ENCODE peak calls at places on chromosomes 5 and 9, in five cellular contexts. One of them, this sample, is unnamed.

GRCh38 chr9:16322849-16323248 is 547.6 kb downstream of the BNC2 start:
- DNase-seq in cardiac fibroblast: no peak
- DNase-seq in esophagus squamous epithelium: no peak
- DNase-seq in NB4: no peak
- DNase-seq in Panc1: no peak
- DNase-seq in this sample: no peak

GRCh38 chr5:170522211-170523128 is 18.6 kb downstream of the KCNIP1 start:
- DNase-seq in NB4: no peak
- DNase-seq in cardiac fibroblast: peak; percentile 30
- DNase-seq in esophagus squamous epithelium: no peak
- DNase-seq in Panc1: no peak
- DNase-seq in this sample: no peak

GRCh38 chr5:163790497-163790896 is 285.1 kb downstream of the MAT2B start:
- DNase-seq in cardiac fibroblast: peak; percentile 43
- DNase-seq in NB4: no peak
- DNase-seq in Panc1: no peak
- DNase-seq in esophagus squamous epithelium: no peak
- DNase-seq in this sample: no peak

GRCh38 chr9:121707477-121708424 is 56.3 kb downstream of the DAB2IP start:
- DNase-seq in esophagus squamous epithelium: no peak
- DNase-seq in Panc1: no peak
- DNase-seq in NB4: no peak
- DNase-seq in cardiac fibroblast: no peak
- DNase-seq in this sample: no peak

GRCh38 chr5:32712463-32713395 is 1.6 kb downstream of the NPR3 start:
- DNase-seq in NB4: no peak
- DNase-seq in esophagus squamous epithelium: no peak
- DNase-seq in Panc1: no peak
- DNase-seq in cardiac fibroblast: peak; percentile 43
- DNase-seq in this sample: no peak

GRCh38 chr5:173598686-173599085 is 17.8 kb downstream of the BOD1 start:
- DNase-seq in esophagus squamous epithelium: no peak
- DNase-seq in NB4: no peak
- DNase-seq in cardiac fibroblast: no peak
- DNase-seq in Panc1: no peak
- DNase-seq in this sample: no peak

GRCh38 chr5:177495243-177496060 is 2.0 kb downstream of the PDLIM7 start:
- DNase-seq in esophagus squamous epithelium: no peak
- DNase-seq in NB4: peak; percentile 70
- DNase-seq in cardiac fibroblast: peak; percentile 95
- DNase-seq in Panc1: no peak
- DNase-seq in this sample: peak; percentile 34

GRCh38 chr5:126984632-126985031 is 45.7 kb downstream of the MARCHF3 start:
- DNase-seq in NB4: no peak
- DNase-seq in esophagus squamous epithelium: no peak
- DNase-seq in cardiac fibroblast: no peak
- DNase-seq in Panc1: no peak
- DNase-seq in this sample: no peak

GRCh38 chr5:43386960-43387362 is 25.2 kb downstream of the CCL28 start:
- DNase-seq in esophagus squamous epithelium: no peak
- DNase-seq in NB4: no peak
- DNase-seq in cardiac fibroblast: peak; percentile 31
- DNase-seq in Panc1: no peak
- DNase-seq in this sample: no peak

GRCh38 chr9:81559197-81559596 is 130.2 kb downstream of the TLE1 start:
- DNase-seq in cardiac fibroblast: no peak
- DNase-seq in NB4: no peak
- DNase-seq in Panc1: no peak
- DNase-seq in esophagus squamous epithelium: no peak
- DNase-seq in this sample: no peak

GRCh38 chr9:126708178-126708577 is 94.5 kb downstream of the LMX1B start:
- DNase-seq in NB4: peak; percentile 0
- DNase-seq in Panc1: no peak
- DNase-seq in esophagus squamous epithelium: no peak
- DNase-seq in cardiac fibroblast: no peak
- DNase-seq in this sample: no peak

GRCh38 chr9:19464764-19465570 is 56.2 kb downstream of the ACER2 start:
- DNase-seq in esophagus squamous epithelium: peak; percentile 10
- DNase-seq in NB4: peak; percentile 80
- DNase-seq in cardiac fibroblast: peak; percentile 78
- DNase-seq in Panc1: no peak
- DNase-seq in this sample: peak; percentile 81

GRCh38 chr9:77386187-77386586 is 208.9 kb downstream of the VPS13A start:
- DNase-seq in cardiac fibroblast: peak; percentile 54
- DNase-seq in NB4: no peak
- DNase-seq in esophagus squamous epithelium: no peak
- DNase-seq in Panc1: no peak
- DNase-seq in this sample: no peak

GRCh38 chr9:69412741-69413150 is 87.7 kb downstream of the ENTREP1 start:
- DNase-seq in cardiac fibroblast: peak; percentile 74
- DNase-seq in esophagus squamous epithelium: no peak
- DNase-seq in NB4: peak; percentile 6
- DNase-seq in Panc1: no peak
- DNase-seq in this sample: peak; percentile 82

GRCh38 chr5:171762016-171762415 is 23.6 kb upstream of the SMIM23 start:
- DNase-seq in Panc1: no peak
- DNase-seq in cardiac fibroblast: no peak
- DNase-seq in NB4: no peak
- DNase-seq in esophagus squamous epithelium: no peak
- DNase-seq in this sample: no peak

GRCh38 chr5:81629986-81630385 is 120.9 kb downstream of the SSBP2 start:
- DNase-seq in NB4: no peak
- DNase-seq in esophagus squamous epithelium: no peak
- DNase-seq in Panc1: no peak
- DNase-seq in cardiac fibroblast: no peak
- DNase-seq in this sample: no peak

GRCh38 chr5:6504677-6505414 is 56.2 kb downstream of the UBE2QL1 start:
- DNase-seq in esophagus squamous epithelium: no peak
- DNase-seq in cardiac fibroblast: no peak
- DNase-seq in NB4: peak; percentile 20
- DNase-seq in Panc1: no peak
- DNase-seq in this sample: no peak

GRCh38 chr5:90696148-90696547 is 137.6 kb downstream of the ADGRV1 start:
- DNase-seq in cardiac fibroblast: no peak
- DNase-seq in esophagus squamous epithelium: no peak
- DNase-seq in NB4: peak; percentile 4
- DNase-seq in Panc1: no peak
- DNase-seq in this sample: no peak

GRCh38 chr9:385818-386398 is 171.2 kb downstream of the DOCK8 start:
- DNase-seq in NB4: peak; percentile 78
- DNase-seq in cardiac fibroblast: peak; percentile 65
- DNase-seq in Panc1: peak; percentile 15
- DNase-seq in esophagus squamous epithelium: no peak
- DNase-seq in this sample: peak; percentile 78

GRCh38 chr9:124267271-124267807 is 9.6 kb downstream of the NEK6 start:
- DNase-seq in esophagus squamous epithelium: no peak
- DNase-seq in Panc1: no peak
- DNase-seq in cardiac fibroblast: peak; percentile 89
- DNase-seq in NB4: peak; percentile 91
- DNase-seq in this sample: no peak

GRCh38 chr5:102742215-102742614 is 12.9 kb upstream of the PAM start:
- DNase-seq in NB4: no peak
- DNase-seq in esophagus squamous epithelium: no peak
- DNase-seq in Panc1: no peak
- DNase-seq in cardiac fibroblast: no peak
- DNase-seq in this sample: no peak

GRCh38 chr5:76283670-76284069 is 119.4 kb upstream of the IQGAP2 start:
- DNase-seq in Panc1: no peak
- DNase-seq in cardiac fibroblast: no peak
- DNase-seq in esophagus squamous epithelium: no peak
- DNase-seq in NB4: no peak
- DNase-seq in this sample: no peak

GRCh38 chr5:73488806-73489205 is 9.4 kb upstream of the BTF3 start:
- DNase-seq in cardiac fibroblast: no peak
- DNase-seq in esophagus squamous epithelium: no peak
- DNase-seq in Panc1: no peak
- DNase-seq in NB4: no peak
- DNase-seq in this sample: no peak

GRCh38 chr5:73486119-73486899 is 11.9 kb upstream of the BTF3 start:
- DNase-seq in NB4: no peak
- DNase-seq in cardiac fibroblast: no peak
- DNase-seq in esophagus squamous epithelium: no peak
- DNase-seq in Panc1: no peak
- DNase-seq in this sample: no peak

GRCh38 chr5:73490088-73490487 is 8.2 kb upstream of the BTF3 start:
- DNase-seq in Panc1: no peak
- DNase-seq in esophagus squamous epithelium: no peak
- DNase-seq in NB4: no peak
- DNase-seq in cardiac fibroblast: no peak
- DNase-seq in this sample: no peak

GRCh38 chr5:73485715-73486114 is 12.5 kb upstream of the BTF3 start:
- DNase-seq in NB4: no peak
- DNase-seq in esophagus squamous epithelium: no peak
- DNase-seq in cardiac fibroblast: peak; percentile 7
- DNase-seq in Panc1: no peak
- DNase-seq in this sample: no peak

DNA sequence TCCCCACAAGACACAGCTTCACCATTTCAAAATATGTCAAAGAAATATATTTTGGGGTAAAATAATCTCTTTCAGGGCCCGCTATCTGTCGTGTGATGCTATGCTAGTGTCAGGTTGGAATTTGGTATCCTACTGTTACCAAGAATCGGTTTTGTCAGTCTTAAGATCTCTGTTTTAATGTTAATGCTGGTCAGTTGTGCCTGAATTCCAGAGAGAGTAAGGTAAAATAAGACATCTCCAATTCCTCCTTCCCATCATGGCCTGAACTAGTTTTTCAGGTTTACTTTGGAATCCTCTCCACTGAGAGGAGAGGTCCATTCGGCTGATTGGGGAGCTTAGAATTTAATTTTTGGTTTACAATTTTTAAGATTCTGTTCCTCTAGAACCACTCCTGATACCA is 10.4 kb upstream of the BTF3 start:
- DNase-seq in cardiac fibroblast: no peak
- DNase-seq in Panc1: no peak
- DNase-seq in NB4: no peak
- DNase-seq in esophagus squamous epithelium: no peak
- DNase-seq in this sample: no peak
- H3K4me3 ChIP-seq in cardiac fibroblast: no peak overlapping the region
- H3K4me3 ChIP-seq in Panc1: no peak overlapping the region
- H3K4me3 ChIP-seq in NB4: no peak overlapping the region
- H3K4me3 ChIP-seq in esophagus squamous epithelium: no peak overlapping the region
- H3K4me3 ChIP-seq in this sample: no peak overlapping the region

GRCh38 chr5:149060325-149060724 is 2.5 kb downstream of the SH3TC2 start:
- DNase-seq in esophagus squamous epithelium: no peak
- DNase-seq in Panc1: no peak
- DNase-seq in cardiac fibroblast: peak; percentile 68
- DNase-seq in NB4: peak; percentile 17
- DNase-seq in this sample: no peak

GRCh38 chr5:149063017-149063687 is at the start of gene SH3TC2:
- DNase-seq in esophagus squamous epithelium: no peak
- DNase-seq in Panc1: no peak
- DNase-seq in cardiac fibroblast: peak; percentile 23
- DNase-seq in NB4: peak; percentile 3
- DNase-seq in this sample: no peak

GRCh38 chr5:149061341-149061740 is 1.5 kb downstream of the SH3TC2 start:
- DNase-seq in esophagus squamous epithelium: no peak
- DNase-seq in cardiac fibroblast: no peak
- DNase-seq in NB4: no peak
- DNase-seq in Panc1: no peak
- DNase-seq in this sample: no peak

GRCh38 chr5:149062371-149063016 is 368 bp downstream of the SH3TC2 start:
- DNase-seq in cardiac fibroblast: peak; percentile 91
- DNase-seq in esophagus squamous epithelium: no peak
- DNase-seq in Panc1: no peak
- DNase-seq in NB4: peak; percentile 64
- DNase-seq in this sample: no peak

GRCh38 chr5:149063901-149064478 is 1.1 kb upstream of the SH3TC2 start:
- DNase-seq in Panc1: no peak
- DNase-seq in cardiac fibroblast: no peak
- DNase-seq in NB4: no peak
- DNase-seq in esophagus squamous epithelium: no peak
- DNase-seq in this sample: no peak
- H3K4me3 ChIP-seq in Panc1: no peak overlapping the region
- H3K4me3 ChIP-seq in cardiac fibroblast: no peak overlapping the region
- H3K4me3 ChIP-seq in NB4: no peak overlapping the region
- H3K4me3 ChIP-seq in esophagus squamous epithelium: no peak overlapping the region
- H3K4me3 ChIP-seq in this sample: no peak overlapping the region

GRCh38 chr9:114097613-114098020 is 1.5 kb downstream of the KIF12 start:
- DNase-seq in cardiac fibroblast: peak; percentile 37
- DNase-seq in esophagus squamous epithelium: no peak
- DNase-seq in NB4: no peak
- DNase-seq in Panc1: no peak
- DNase-seq in this sample: no peak
- H3K4me3 ChIP-seq in cardiac fibroblast: peak overlapping the region; percentile 21
- H3K4me3 ChIP-seq in esophagus squamous epithelium: peak overlapping the region; percentile 19
- H3K4me3 ChIP-seq in NB4: no peak overlapping the region
- H3K4me3 ChIP-seq in Panc1: peak overlapping the region; percentile 46
- H3K4me3 ChIP-seq in this sample: peak overlapping the region; percentile 41

GRCh38 chr5:119344231-119344630 is 11.6 kb upstream of the TNFAIP8 start:
- DNase-seq in NB4: no peak
- DNase-seq in cardiac fibroblast: no peak
- DNase-seq in Panc1: no peak
- DNase-seq in esophagus squamous epithelium: no peak
- DNase-seq in this sample: no peak

GRCh38 chr5:119343766-119344165 is 12.1 kb upstream of the TNFAIP8 start:
- DNase-seq in Panc1: no peak
- DNase-seq in cardiac fibroblast: peak; percentile 53
- DNase-seq in esophagus squamous epithelium: no peak
- DNase-seq in NB4: peak; percentile 90
- DNase-seq in this sample: no peak

GRCh38 chr5:119341452-119342349 is 14.1 kb upstream of the TNFAIP8 start:
- DNase-seq in cardiac fibroblast: no peak
- DNase-seq in Panc1: no peak
- DNase-seq in NB4: peak; percentile 48
- DNase-seq in esophagus squamous epithelium: no peak
- DNase-seq in this sample: no peak

GRCh38 chr5:119342414-119342813 is 13.4 kb upstream of the TNFAIP8 start:
- DNase-seq in Panc1: no peak
- DNase-seq in esophagus squamous epithelium: no peak
- DNase-seq in cardiac fibroblast: no peak
- DNase-seq in NB4: no peak
- DNase-seq in this sample: no peak

GRCh38 chr5:119343042-119343441 is 12.8 kb upstream of the TNFAIP8 start:
- DNase-seq in esophagus squamous epithelium: no peak
- DNase-seq in cardiac fibroblast: no peak
- DNase-seq in NB4: no peak
- DNase-seq in Panc1: no peak
- DNase-seq in this sample: no peak
- H3K4me3 ChIP-seq in esophagus squamous epithelium: no peak overlapping the region
- H3K4me3 ChIP-seq in cardiac fibroblast: no peak overlapping the region
- H3K4me3 ChIP-seq in NB4: no peak overlapping the region
- H3K4me3 ChIP-seq in Panc1: no peak overlapping the region
- H3K4me3 ChIP-seq in this sample: no peak overlapping the region

GRCh38 chr5:154198611-154199230 is 8.2 kb downstream of the GALNT10 start:
- DNase-seq in esophagus squamous epithelium: no peak
- DNase-seq in cardiac fibroblast: peak; percentile 91
- DNase-seq in NB4: no peak
- DNase-seq in Panc1: peak; percentile 80
- DNase-seq in this sample: no peak

GRCh38 chr5:154199671-154200220 is 9.2 kb downstream of the GALNT10 start:
- DNase-seq in cardiac fibroblast: no peak
- DNase-seq in Panc1: no peak
- DNase-seq in NB4: no peak
- DNase-seq in esophagus squamous epithelium: no peak
- DNase-seq in this sample: no peak

GRCh38 chr5:154196955-154197652 is 6.6 kb downstream of the GALNT10 start:
- DNase-seq in Panc1: no peak
- DNase-seq in cardiac fibroblast: peak; percentile 41
- DNase-seq in NB4: peak; percentile 30
- DNase-seq in esophagus squamous epithelium: no peak
- DNase-seq in this sample: no peak

GRCh38 chr5:154199263-154199662 is 8.7 kb downstream of the GALNT10 start:
- DNase-seq in esophagus squamous epithelium: no peak
- DNase-seq in NB4: no peak
- DNase-seq in cardiac fibroblast: no peak
- DNase-seq in Panc1: no peak
- DNase-seq in this sample: no peak

GRCh38 chr5:154197801-154198461 is 7.4 kb downstream of the GALNT10 start:
- DNase-seq in cardiac fibroblast: peak; percentile 91
- DNase-seq in NB4: no peak
- DNase-seq in Panc1: no peak
- DNase-seq in esophagus squamous epithelium: no peak
- DNase-seq in this sample: no peak
- H3K4me3 ChIP-seq in cardiac fibroblast: no peak overlapping the region
- H3K4me3 ChIP-seq in NB4: no peak overlapping the region
- H3K4me3 ChIP-seq in Panc1: no peak overlapping the region
- H3K4me3 ChIP-seq in esophagus squamous epithelium: no peak overlapping the region
- H3K4me3 ChIP-seq in this sample: no peak overlapping the region

This sample was measured in WERI-Rb-1.